ENCODE peak calls at places on chromosome 16, in nine cellular contexts. S is spleen, J is HL-60, Q is prostate gland, C is breast epithelium, X is esophagus muscularis mucosa, I is HCT116, P is GM12892, A is vagina. L is an unnamed sample.

GRCh38 chr16:64278196-64278595 is 843.7 kb downstream of the CDH11 start:
- DNase-seq in P (no peak), A (no peak), I (no peak), Q (no peak), X (no peak), J (no peak), S (no peak), C (no peak), L (no peak)

GRCh38 chr16:52611817-52612673 is 65.1 kb upstream of the TOX3 start:
- DNase-seq in Q (no peak), S (no peak), J (no peak), I (no peak), C (no peak), P (no peak), X (no peak), A (no peak), L (no peak)

GRCh38 chr16:70252355-70252988 is 732 bp upstream of the EXOSC6 start:
- DNase-seq in C (no peak), P (no peak), J (peak), I (no peak), S (no peak), A (no peak), X (no peak), Q (no peak), L (no peak)

GRCh38 chr16:16982614-16983013 is 488.1 kb downstream of the XYLT1 start:
- DNase-seq in C (no peak), A (no peak), J (no peak), S (no peak), P (no peak), I (no peak), Q (no peak), X (no peak), L (no peak)

GRCh38 chr16:46427340-46428107 is 193.7 kb downstream of the SHCBP1 start:
- DNase-seq in X (no peak), A (peak), J (no peak), C (no peak), Q (no peak), S (no peak), P (no peak), I (no peak), L (peak)

GRCh38 chr16:68298907-68299515 is 11.7 kb downstream of the SLC7A6OS start:
- DNase-seq in C (no peak), A (no peak), J (no peak), I (no peak), P (no peak), S (no peak), X (no peak), Q (peak), L (no peak)

GRCh38 chr16:1526608-1527555 is 6.6 kb upstream of the TMEM204 start:
- DNase-seq in Q (no peak), J (no peak), P (no peak), S (no peak), A (no peak), I (no peak), C (no peak), X (no peak), L (peak)

GRCh38 chr16:21645261-21645721 is 7.1 kb downstream of the IGSF6 start:
- DNase-seq in P (no peak), J (no peak), C (no peak), X (no peak), A (no peak), S (no peak), Q (no peak), I (no peak), L (no peak)

GRCh38 chr16:71734511-71734910 is 10.0 kb upstream of the PHLPP2 start:
- DNase-seq in P (no peak), X (no peak), A (no peak), I (no peak), Q (no peak), S (no peak), J (no peak), C (no peak), L (no peak)

GRCh38 chr16:49567940-49568339 is 194.3 kb downstream of the C16orf78 start:
- DNase-seq in X (no peak), P (no peak), A (no peak), I (no peak), Q (no peak), J (no peak), C (no peak), S (no peak), L (no peak)

GRCh38 chr16:69448470-69449193 is 24.2 kb downstream of the CYB5B start:
- DNase-seq in I (no peak), C (no peak), A (no peak), J (no peak), X (no peak), P (no peak), S (no peak), Q (no peak), L (no peak)

GRCh38 chr16:55499951-55500350 is 8.9 kb upstream of the LPCAT2 start:
- DNase-seq in J (peak), C (no peak), P (no peak), X (peak), Q (no peak), S (no peak), I (peak), A (peak), L (no peak)

GRCh38 chr16:85126383-85126730 is 14.1 kb upstream of the CIBAR2 start:
- DNase-seq in C (no peak), S (no peak), I (no peak), Q (no peak), X (no peak), J (no peak), P (no peak), A (no peak), L (no peak)

GRCh38 chr16:24822542-24822941 is 23.2 kb upstream of the SLC5A11 start:
- DNase-seq in Q (no peak), P (no peak), A (no peak), X (no peak), J (no peak), S (no peak), I (no peak), C (no peak), L (no peak)

GRCh38 chr16:68707341-68708152 is 29.5 kb upstream of the CDH1 start:
- DNase-seq in Q (peak), C (peak), A (no peak), J (no peak), P (no peak), S (no peak), X (no peak), I (peak), L (peak)

GRCh38 chr16:8863594-8864424 is 5.0 kb downstream of the CARHSP1 start:
- DNase-seq in S (no peak), P (no peak), J (no peak), A (no peak), X (no peak), C (no peak), I (no peak), Q (no peak), L (no peak)

GRCh38 chr16:61471737-61472136 is 564.5 kb downstream of the CDH8 start:
- DNase-seq in S (peak), P (no peak), J (no peak), A (no peak), C (no peak), Q (no peak), X (no peak), I (no peak), L (no peak)

GRCh38 chr16:71345031-71345430 is 13.5 kb upstream of the CALB2 start:
- DNase-seq in I (no peak), X (no peak), J (no peak), A (no peak), S (no peak), C (no peak), Q (no peak), P (no peak), L (no peak)

GRCh38 chr16:49378816-49379215 is 5.2 kb downstream of the C16orf78 start:
- DNase-seq in P (no peak), A (no peak), Q (no peak), I (no peak), C (no peak), X (peak), S (no peak), J (no peak), L (no peak)

GRCh38 chr16:399278-400019 is 2.2 kb upstream of the DECR2 start:
- DNase-seq in A (no peak), I (no peak), J (no peak), C (no peak), P (no peak), X (no peak), S (no peak), Q (no peak), L (no peak)

GRCh38 chr16:398551-399277 is 1.7 kb downstream of the NME4 start:
- DNase-seq in S (no peak), J (no peak), Q (no peak), X (no peak), I (no peak), A (no peak), C (no peak), P (no peak), L (no peak)

GRCh38 chr16:396605-397004 is 394 bp upstream of the NME4 start:
- DNase-seq in X (no peak), I (no peak), Q (no peak), P (no peak), S (no peak), A (no peak), J (peak), C (no peak), L (peak)

GRCh38 chr16:397135-397661 is at the start of gene NME4:
- DNase-seq in A (no peak), C (no peak), X (no peak), J (peak), P (peak), Q (no peak), I (no peak), S (peak), L (no peak)

DNA sequence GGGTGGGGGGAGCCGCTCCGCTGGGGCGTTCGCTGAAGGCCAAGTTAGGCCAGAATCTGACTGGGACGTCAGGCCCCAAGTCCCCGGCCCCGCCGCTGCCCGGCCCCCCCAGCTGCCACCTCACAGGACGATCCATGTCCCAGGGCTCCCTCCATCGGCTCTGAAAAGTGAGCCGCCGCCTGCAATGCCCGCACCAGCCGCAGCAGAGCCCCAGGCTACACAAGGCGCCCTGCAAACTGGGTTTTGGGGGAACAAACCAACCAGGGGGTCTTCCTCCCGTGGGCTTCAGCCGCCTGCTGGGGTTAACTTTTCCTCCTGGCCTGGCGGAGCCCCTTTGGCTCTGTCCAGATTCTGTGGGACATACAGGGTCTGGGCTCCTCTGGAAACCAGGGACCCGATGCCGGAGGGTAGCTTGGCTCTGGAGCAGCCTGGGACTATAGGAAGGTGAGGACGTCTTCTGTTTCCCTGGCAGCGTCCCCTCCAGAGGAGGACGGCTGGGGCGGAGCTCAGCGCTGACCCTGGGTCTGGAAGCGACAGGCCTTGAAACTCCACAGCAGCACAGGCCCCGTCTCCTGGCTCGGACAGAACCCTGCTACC is 835 bp downstream of the NME4 start:
- DNase-seq in P (no peak), S (peak), C (peak), J (peak), X (no peak), Q (peak), A (peak), I (peak), L (peak)
- TF ChIP-seq POLR2AphosphoS5 in P (no peak), S (no peak), C (no peak), J (no peak), X (no peak), Q (no peak), A (peak), I (no peak), L (no peak)

GRCh38 chr16:81654346-81654745 is 124.7 kb upstream of the PLCG2 start:
- DNase-seq in Q (no peak), J (no peak), I (no peak), A (no peak), X (no peak), S (peak), C (no peak), P (no peak), L (no peak)
- TF ChIP-seq POLR2AphosphoS5 in Q (no peak), J (no peak), I (no peak), A (no peak), X (no peak), S (no peak), C (no peak), P (no peak), L (no peak)

DNA sequence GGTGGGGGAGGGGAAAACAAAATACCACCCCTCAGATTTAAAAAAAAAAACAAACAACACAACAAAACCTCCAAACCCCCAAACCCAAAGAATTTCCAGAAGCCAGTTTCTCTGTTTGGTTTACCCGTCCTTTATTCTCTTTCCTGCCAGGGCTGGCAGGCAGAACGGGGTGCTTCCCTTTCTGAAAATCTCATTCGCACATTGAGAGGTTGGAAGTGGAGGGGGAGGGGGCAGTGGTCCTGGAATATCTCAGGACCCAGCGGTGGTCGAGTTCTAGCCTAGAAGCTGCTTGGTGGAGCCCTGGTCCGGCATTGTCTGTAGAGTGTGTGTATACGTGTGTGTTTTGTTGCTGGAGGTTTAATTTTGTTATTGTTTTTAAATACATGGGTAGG is 1.3 kb downstream of the CMIP start:
- DNase-seq in Q (peak), P (no peak), S (no peak), C (no peak), I (no peak), J (no peak), X (no peak), A (no peak), L (no peak)
- TF ChIP-seq POLR2AphosphoS5 in Q (no peak), P (no peak), S (no peak), C (no peak), I (no peak), J (no peak), X (no peak), A (no peak), L (no peak)

GRCh38 chr16:3098459-3099394 is at the start of gene ZSCAN10:
- DNase-seq in I (no peak), S (peak), A (no peak), X (no peak), P (no peak), C (no peak), J (no peak), Q (no peak), L (no peak)

GRCh38 chr16:3099732-3100499 is 822 bp upstream of the ZSCAN10 start:
- DNase-seq in S (peak), J (peak), Q (peak), A (no peak), X (peak), I (peak), C (peak), P (peak), L (peak)

GRCh38 chr16:3101841-3102470 is 2.9 kb upstream of the ZSCAN10 start:
- DNase-seq in C (no peak), Q (no peak), A (no peak), I (no peak), P (no peak), S (peak), X (no peak), J (peak), L (no peak)

GRCh38 chr16:3099395-3099731 is 269 bp upstream of the ZSCAN10 start:
- DNase-seq in I (no peak), S (no peak), Q (no peak), X (no peak), P (no peak), C (no peak), J (no peak), A (no peak), L (no peak)

DNA sequence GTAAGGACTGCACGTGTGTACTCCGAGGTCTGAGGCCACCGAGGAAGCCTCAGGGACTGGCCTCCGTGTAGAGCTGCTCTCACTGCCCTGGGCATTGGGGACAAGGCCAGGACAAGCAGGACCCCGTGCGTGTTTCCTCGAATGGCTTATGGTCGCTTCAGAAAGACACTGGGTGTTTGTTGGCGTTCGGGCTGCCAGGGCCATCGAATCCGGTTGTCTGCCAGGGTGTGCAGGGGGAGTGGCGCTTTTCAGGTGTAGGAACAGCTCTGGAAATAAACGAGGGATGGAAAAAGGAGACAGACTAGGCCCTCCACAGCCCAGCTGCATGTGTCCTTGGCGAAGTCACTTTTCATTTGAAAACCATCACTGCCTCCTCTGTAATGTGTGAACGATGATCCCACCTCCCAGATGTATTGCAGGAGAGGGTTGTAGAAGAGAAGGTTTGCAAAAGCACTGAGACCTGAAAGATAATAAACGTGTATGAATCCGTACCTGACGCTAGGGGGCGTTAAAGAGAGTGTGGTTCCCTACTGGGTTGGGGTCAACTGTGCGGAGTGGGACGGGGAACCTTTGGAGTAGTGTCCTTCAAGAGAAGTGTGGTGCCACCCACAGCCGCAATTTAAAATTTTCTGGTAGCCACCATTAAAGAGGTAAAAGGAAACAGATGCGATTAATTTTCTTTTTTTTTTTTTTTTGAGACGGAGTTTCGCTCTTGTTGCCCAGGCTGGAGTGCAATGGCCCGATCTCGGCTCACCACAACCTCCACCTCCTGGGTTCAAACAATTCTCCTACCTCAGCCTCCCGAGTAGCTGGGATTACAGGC is 2.1 kb upstream of the ZSCAN10 start:
- DNase-seq in A (no peak), X (no peak), J (peak), Q (no peak), C (no peak), S (peak), P (no peak), I (no peak), L (peak)
- TF ChIP-seq POLR2AphosphoS5 in A (no peak), X (no peak), J (no peak), Q (no peak), C (no peak), S (no peak), P (no peak), I (no peak), L (no peak)

DNA sequence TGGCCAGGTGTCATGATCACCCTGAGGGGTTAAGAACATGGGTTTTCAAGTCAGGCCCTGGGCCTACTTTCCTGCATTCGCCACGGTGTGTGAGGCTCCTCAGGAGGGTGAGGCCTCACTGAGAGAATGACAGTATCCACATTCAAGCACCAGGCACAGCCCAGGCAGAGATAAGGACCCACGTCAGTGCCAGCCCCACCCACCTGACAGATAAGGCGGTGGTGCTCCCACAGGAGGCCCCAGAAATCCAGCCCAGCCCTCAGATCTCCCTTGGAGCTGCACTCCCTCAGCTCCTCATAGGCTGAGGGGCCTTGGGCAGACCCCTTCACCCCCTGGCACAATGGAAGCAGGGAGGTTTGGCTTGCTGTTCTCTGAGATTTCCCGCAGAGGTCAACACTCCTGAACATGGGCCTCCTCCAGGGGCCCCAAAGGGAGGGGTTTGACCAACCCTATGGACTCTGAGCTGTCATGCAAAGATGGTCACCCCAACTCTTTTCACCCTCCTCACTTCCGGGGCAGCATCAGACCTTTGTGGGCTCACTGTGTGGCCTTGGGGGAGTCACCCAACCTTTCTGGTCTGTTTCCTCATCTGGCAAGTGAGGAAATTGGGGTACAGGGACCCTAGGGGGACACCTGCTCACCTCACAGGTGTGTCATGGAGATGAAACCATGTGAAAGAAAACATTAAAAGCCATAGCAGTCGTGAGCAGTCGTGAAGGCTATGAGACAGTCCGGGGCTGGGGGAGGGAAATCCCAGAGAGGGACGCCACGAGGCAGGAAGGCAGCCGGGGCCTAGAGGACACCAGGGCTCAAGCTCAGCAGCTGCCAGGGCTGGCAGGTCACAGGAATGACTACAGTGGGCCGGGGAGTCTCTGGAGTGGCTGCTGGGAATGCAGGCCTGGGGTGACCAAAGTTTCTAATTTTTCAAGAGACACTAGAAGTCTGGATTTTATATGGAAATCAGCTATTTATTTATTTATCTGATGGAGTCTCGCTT is 15.4 kb downstream of the PLLP start:
- DNase-seq in A (no peak), X (no peak), Q (no peak), I (no peak), P (no peak), C (no peak), J (no peak), S (no peak), L (no peak)
- TF ChIP-seq POLR2AphosphoS5 in A (no peak), X (no peak), Q (no peak), I (no peak), P (no peak), C (no peak), J (no peak), S (no peak), L (peak)

GRCh38 chr16:50613281-50613991 is 65.2 kb downstream of the NKD1 start:
- DNase-seq in P (no peak), Q (peak), S (no peak), A (no peak), J (no peak), I (no peak), C (no peak), X (no peak), L (no peak)
- TF ChIP-seq POLR2AphosphoS5 in P (no peak), Q (peak), S (peak), A (peak), J (no peak), I (no peak), C (no peak), X (peak), L (peak)

GRCh38 chr16:73399486-73399885 is 351.6 kb upstream of the ZFHX3 start:
- DNase-seq in J (no peak), Q (no peak), I (no peak), A (no peak), C (no peak), X (no peak), S (no peak), P (no peak), L (no peak)

GRCh38 chr16:73399997-73400396 is 352.1 kb upstream of the ZFHX3 start:
- DNase-seq in P (no peak), Q (no peak), J (no peak), C (no peak), S (no peak), X (no peak), A (no peak), I (no peak), L (no peak)

GRCh38 chr16:73405851-73406250 is 357.9 kb upstream of the ZFHX3 start:
- DNase-seq in A (no peak), Q (no peak), P (no peak), C (no peak), J (no peak), I (no peak), X (no peak), S (no peak), L (no peak)

DNA sequence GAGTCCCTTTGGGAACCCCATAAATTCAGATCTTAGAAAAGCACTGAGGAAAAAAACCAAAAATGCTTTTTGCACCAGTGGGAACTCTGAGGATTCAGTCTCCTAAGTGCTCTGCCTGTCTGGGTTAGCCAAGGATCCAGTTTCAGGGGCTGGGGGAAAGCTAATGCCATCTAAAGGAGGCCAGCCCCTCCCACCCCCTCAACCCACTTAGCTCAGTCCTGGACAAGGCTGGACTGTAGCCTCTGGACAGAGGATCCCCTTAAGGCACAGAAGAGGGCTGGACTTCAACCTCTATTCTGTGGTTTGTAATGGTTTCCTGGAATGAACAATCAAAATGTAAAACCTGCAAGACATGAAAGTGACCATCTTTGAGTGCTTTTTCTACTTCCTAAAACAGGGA is 356.1 kb upstream of the ZFHX3 start:
- DNase-seq in C (no peak), P (no peak), S (no peak), Q (no peak), J (no peak), A (no peak), X (no peak), I (no peak), L (no peak)
- TF ChIP-seq POLR2AphosphoS5 in C (no peak), P (no peak), S (no peak), Q (no peak), J (no peak), A (no peak), X (no peak), I (no peak), L (no peak)

L was measured in upper lobe of left lung.